ENCODE peak calls at places on chromosome 3, in eight cellular contexts. One of them, this sample, is unnamed.

GRCh38 chr3:190094201-190094718 is 26.4 kb downstream of the P3H2 start:
- DNase-seq in cardiac muscle cell: peak; percentile 78
- DNase-seq in stimulated activated CD4-positive, alpha-beta T cell treated with anti-CD3 and anti-CD28 coated beads, Interleukin-4, amount 100 ng/mL, for 48 hours: no peak
- DNase-seq in SJCRH30: no peak
- DNase-seq in adipocyte: peak; percentile 82
- DNase-seq in SJSA1: no peak
- DNase-seq in stimulated activated CD8-positive, alpha-beta memory T cell treated with anti-CD3 and anti-CD28 coated beads, Interleukin-2, amount 100 ng/mL, for 48 hours: no peak
- DNase-seq in AG08395: peak; percentile 35
- DNase-seq in this sample: no peak

GRCh38 chr3:23668430-23668904 is 137.3 kb upstream of the UBE2E1 start:
- DNase-seq in cardiac muscle cell: peak; percentile 79
- DNase-seq in stimulated activated CD4-positive, alpha-beta T cell treated with anti-CD3 and anti-CD28 coated beads, Interleukin-4, amount 100 ng/mL, for 48 hours: no peak
- DNase-seq in SJCRH30: peak; percentile 71
- DNase-seq in adipocyte: peak; percentile 80
- DNase-seq in SJSA1: peak; percentile 81
- DNase-seq in stimulated activated CD8-positive, alpha-beta memory T cell treated with anti-CD3 and anti-CD28 coated beads, Interleukin-2, amount 100 ng/mL, for 48 hours: no peak
- DNase-seq in AG08395: peak; percentile 69
- DNase-seq in this sample: no peak

GRCh38 chr3:31532587-31533168 is at the start of gene STT3B:
- DNase-seq in cardiac muscle cell: peak; percentile 90
- DNase-seq in stimulated activated CD4-positive, alpha-beta T cell treated with anti-CD3 and anti-CD28 coated beads, Interleukin-4, amount 100 ng/mL, for 48 hours: peak; percentile 82
- DNase-seq in SJCRH30: no peak
- DNase-seq in adipocyte: peak; percentile 90
- DNase-seq in SJSA1: no peak
- DNase-seq in stimulated activated CD8-positive, alpha-beta memory T cell treated with anti-CD3 and anti-CD28 coated beads, Interleukin-2, amount 100 ng/mL, for 48 hours: peak; percentile 71
- DNase-seq in AG08395: peak; percentile 75
- DNase-seq in this sample: no peak

GRCh38 chr3:185824467-185825378 is at the start of gene IGF2BP2:
- DNase-seq in cardiac muscle cell: peak; percentile 93
- DNase-seq in stimulated activated CD4-positive, alpha-beta T cell treated with anti-CD3 and anti-CD28 coated beads, Interleukin-4, amount 100 ng/mL, for 48 hours: peak; percentile 39
- DNase-seq in SJCRH30: peak; percentile 81
- DNase-seq in adipocyte: peak; percentile 94
- DNase-seq in SJSA1: peak; percentile 79
- DNase-seq in stimulated activated CD8-positive, alpha-beta memory T cell treated with anti-CD3 and anti-CD28 coated beads, Interleukin-2, amount 100 ng/mL, for 48 hours: peak; percentile 34
- DNase-seq in AG08395: peak; percentile 80
- DNase-seq in this sample: peak; percentile 87

GRCh38 chr3:32817561-32818430 is at the start of gene TRIM71:
- DNase-seq in cardiac muscle cell: no peak
- DNase-seq in stimulated activated CD4-positive, alpha-beta T cell treated with anti-CD3 and anti-CD28 coated beads, Interleukin-4, amount 100 ng/mL, for 48 hours: no peak
- DNase-seq in SJCRH30: no peak
- DNase-seq in adipocyte: no peak
- DNase-seq in SJSA1: no peak
- DNase-seq in stimulated activated CD8-positive, alpha-beta memory T cell treated with anti-CD3 and anti-CD28 coated beads, Interleukin-2, amount 100 ng/mL, for 48 hours: peak; percentile 2
- DNase-seq in AG08395: no peak
- DNase-seq in this sample: no peak

GRCh38 chr3:36992806-36993325 is at the start of gene EPM2AIP1:
- DNase-seq in cardiac muscle cell: no peak
- DNase-seq in stimulated activated CD4-positive, alpha-beta T cell treated with anti-CD3 and anti-CD28 coated beads, Interleukin-4, amount 100 ng/mL, for 48 hours: peak; percentile 96
- DNase-seq in SJCRH30: no peak
- DNase-seq in adipocyte: peak; percentile 100
- DNase-seq in SJSA1: peak; percentile 100
- DNase-seq in stimulated activated CD8-positive, alpha-beta memory T cell treated with anti-CD3 and anti-CD28 coated beads, Interleukin-2, amount 100 ng/mL, for 48 hours: peak; percentile 82
- DNase-seq in AG08395: peak; percentile 100
- DNase-seq in this sample: no peak

GRCh38 chr3:16456784-16457415 is 56.6 kb downstream of the RFTN1 start:
- DNase-seq in cardiac muscle cell: peak; percentile 74
- DNase-seq in stimulated activated CD4-positive, alpha-beta T cell treated with anti-CD3 and anti-CD28 coated beads, Interleukin-4, amount 100 ng/mL, for 48 hours: no peak
- DNase-seq in SJCRH30: peak; percentile 40
- DNase-seq in adipocyte: peak; percentile 39
- DNase-seq in SJSA1: peak; percentile 41
- DNase-seq in stimulated activated CD8-positive, alpha-beta memory T cell treated with anti-CD3 and anti-CD28 coated beads, Interleukin-2, amount 100 ng/mL, for 48 hours: no peak
- DNase-seq in AG08395: peak; percentile 38
- DNase-seq in this sample: no peak

GRCh38 chr3:31167666-31168065 is 273.2 kb upstream of the GADL1 start:
- DNase-seq in cardiac muscle cell: no peak
- DNase-seq in stimulated activated CD4-positive, alpha-beta T cell treated with anti-CD3 and anti-CD28 coated beads, Interleukin-4, amount 100 ng/mL, for 48 hours: no peak
- DNase-seq in SJCRH30: no peak
- DNase-seq in adipocyte: no peak
- DNase-seq in SJSA1: no peak
- DNase-seq in stimulated activated CD8-positive, alpha-beta memory T cell treated with anti-CD3 and anti-CD28 coated beads, Interleukin-2, amount 100 ng/mL, for 48 hours: no peak
- DNase-seq in AG08395: no peak
- DNase-seq in this sample: no peak

GRCh38 chr3:177150970-177151627 is 46.2 kb downstream of the TBL1XR1 start:
- DNase-seq in cardiac muscle cell: peak; percentile 84
- DNase-seq in stimulated activated CD4-positive, alpha-beta T cell treated with anti-CD3 and anti-CD28 coated beads, Interleukin-4, amount 100 ng/mL, for 48 hours: no peak
- DNase-seq in SJCRH30: peak; percentile 20
- DNase-seq in adipocyte: peak; percentile 73
- DNase-seq in SJSA1: peak; percentile 55
- DNase-seq in stimulated activated CD8-positive, alpha-beta memory T cell treated with anti-CD3 and anti-CD28 coated beads, Interleukin-2, amount 100 ng/mL, for 48 hours: no peak
- DNase-seq in AG08395: peak; percentile 31
- DNase-seq in this sample: no peak

GRCh38 chr3:4514321-4514720 is 21.2 kb downstream of the ITPR1 start:
- DNase-seq in cardiac muscle cell: no peak
- DNase-seq in stimulated activated CD4-positive, alpha-beta T cell treated with anti-CD3 and anti-CD28 coated beads, Interleukin-4, amount 100 ng/mL, for 48 hours: no peak
- DNase-seq in SJCRH30: no peak
- DNase-seq in adipocyte: no peak
- DNase-seq in SJSA1: no peak
- DNase-seq in stimulated activated CD8-positive, alpha-beta memory T cell treated with anti-CD3 and anti-CD28 coated beads, Interleukin-2, amount 100 ng/mL, for 48 hours: no peak
- DNase-seq in AG08395: no peak
- DNase-seq in this sample: no peak

GRCh38 chr3:133136114-133137041 is 98.2 kb downstream of the TMEM108 start:
- DNase-seq in cardiac muscle cell: no peak
- DNase-seq in stimulated activated CD4-positive, alpha-beta T cell treated with anti-CD3 and anti-CD28 coated beads, Interleukin-4, amount 100 ng/mL, for 48 hours: no peak
- DNase-seq in SJCRH30: peak; percentile 67
- DNase-seq in adipocyte: no peak
- DNase-seq in SJSA1: no peak
- DNase-seq in stimulated activated CD8-positive, alpha-beta memory T cell treated with anti-CD3 and anti-CD28 coated beads, Interleukin-2, amount 100 ng/mL, for 48 hours: no peak
- DNase-seq in AG08395: no peak
- DNase-seq in this sample: no peak

GRCh38 chr3:178284180-178284579 is 252.1 kb upstream of the KCNMB2 start:
- DNase-seq in cardiac muscle cell: no peak
- DNase-seq in stimulated activated CD4-positive, alpha-beta T cell treated with anti-CD3 and anti-CD28 coated beads, Interleukin-4, amount 100 ng/mL, for 48 hours: no peak
- DNase-seq in SJCRH30: no peak
- DNase-seq in adipocyte: no peak
- DNase-seq in SJSA1: no peak
- DNase-seq in stimulated activated CD8-positive, alpha-beta memory T cell treated with anti-CD3 and anti-CD28 coated beads, Interleukin-2, amount 100 ng/mL, for 48 hours: no peak
- DNase-seq in AG08395: no peak
- DNase-seq in this sample: no peak

GRCh38 chr3:61387817-61388216 is 136.6 kb upstream of the FHIT start:
- DNase-seq in cardiac muscle cell: no peak
- DNase-seq in stimulated activated CD4-positive, alpha-beta T cell treated with anti-CD3 and anti-CD28 coated beads, Interleukin-4, amount 100 ng/mL, for 48 hours: no peak
- DNase-seq in SJCRH30: no peak
- DNase-seq in adipocyte: no peak
- DNase-seq in SJSA1: no peak
- DNase-seq in stimulated activated CD8-positive, alpha-beta memory T cell treated with anti-CD3 and anti-CD28 coated beads, Interleukin-2, amount 100 ng/mL, for 48 hours: no peak
- DNase-seq in AG08395: no peak
- DNase-seq in this sample: no peak

GRCh38 chr3:46825450-46825849 is 37.8 kb downstream of the MYL3 start:
- DNase-seq in cardiac muscle cell: peak; percentile 14
- DNase-seq in stimulated activated CD4-positive, alpha-beta T cell treated with anti-CD3 and anti-CD28 coated beads, Interleukin-4, amount 100 ng/mL, for 48 hours: no peak
- DNase-seq in SJCRH30: no peak
- DNase-seq in adipocyte: no peak
- DNase-seq in SJSA1: no peak
- DNase-seq in stimulated activated CD8-positive, alpha-beta memory T cell treated with anti-CD3 and anti-CD28 coated beads, Interleukin-2, amount 100 ng/mL, for 48 hours: no peak
- DNase-seq in AG08395: no peak
- DNase-seq in this sample: no peak

GRCh38 chr3:105944721-105945120 is 75.9 kb upstream of the CBLB start:
- DNase-seq in cardiac muscle cell: no peak
- DNase-seq in stimulated activated CD4-positive, alpha-beta T cell treated with anti-CD3 and anti-CD28 coated beads, Interleukin-4, amount 100 ng/mL, for 48 hours: no peak
- DNase-seq in SJCRH30: no peak
- DNase-seq in adipocyte: peak; percentile 54
- DNase-seq in SJSA1: peak; percentile 7
- DNase-seq in stimulated activated CD8-positive, alpha-beta memory T cell treated with anti-CD3 and anti-CD28 coated beads, Interleukin-2, amount 100 ng/mL, for 48 hours: no peak
- DNase-seq in AG08395: peak; percentile 62
- DNase-seq in this sample: no peak

GRCh38 chr3:71232895-71233294 is 350.6 kb downstream of the FOXP1 start:
- DNase-seq in cardiac muscle cell: no peak
- DNase-seq in stimulated activated CD4-positive, alpha-beta T cell treated with anti-CD3 and anti-CD28 coated beads, Interleukin-4, amount 100 ng/mL, for 48 hours: no peak
- DNase-seq in SJCRH30: no peak
- DNase-seq in adipocyte: no peak
- DNase-seq in SJSA1: no peak
- DNase-seq in stimulated activated CD8-positive, alpha-beta memory T cell treated with anti-CD3 and anti-CD28 coated beads, Interleukin-2, amount 100 ng/mL, for 48 hours: no peak
- DNase-seq in AG08395: no peak
- DNase-seq in this sample: no peak

GRCh38 chr3:145557405-145557804 is 603.6 kb downstream of the PLOD2 start:
- DNase-seq in cardiac muscle cell: peak; percentile 5
- DNase-seq in stimulated activated CD4-positive, alpha-beta T cell treated with anti-CD3 and anti-CD28 coated beads, Interleukin-4, amount 100 ng/mL, for 48 hours: no peak
- DNase-seq in SJCRH30: peak; percentile 20
- DNase-seq in adipocyte: peak; percentile 62
- DNase-seq in SJSA1: no peak
- DNase-seq in stimulated activated CD8-positive, alpha-beta memory T cell treated with anti-CD3 and anti-CD28 coated beads, Interleukin-2, amount 100 ng/mL, for 48 hours: no peak
- DNase-seq in AG08395: no peak
- DNase-seq in this sample: no peak

GRCh38 chr3:126484148-126484547 is 8.5 kb upstream of the ZXDC start:
- DNase-seq in cardiac muscle cell: no peak
- DNase-seq in stimulated activated CD4-positive, alpha-beta T cell treated with anti-CD3 and anti-CD28 coated beads, Interleukin-4, amount 100 ng/mL, for 48 hours: no peak
- DNase-seq in SJCRH30: no peak
- DNase-seq in adipocyte: no peak
- DNase-seq in SJSA1: no peak
- DNase-seq in stimulated activated CD8-positive, alpha-beta memory T cell treated with anti-CD3 and anti-CD28 coated beads, Interleukin-2, amount 100 ng/mL, for 48 hours: no peak
- DNase-seq in AG08395: no peak
- DNase-seq in this sample: no peak

GRCh38 chr3:193875601-193876321 is 260.2 kb upstream of the HES1 start:
- DNase-seq in cardiac muscle cell: no peak
- DNase-seq in stimulated activated CD4-positive, alpha-beta T cell treated with anti-CD3 and anti-CD28 coated beads, Interleukin-4, amount 100 ng/mL, for 48 hours: no peak
- DNase-seq in SJCRH30: no peak
- DNase-seq in adipocyte: no peak
- DNase-seq in SJSA1: no peak
- DNase-seq in stimulated activated CD8-positive, alpha-beta memory T cell treated with anti-CD3 and anti-CD28 coated beads, Interleukin-2, amount 100 ng/mL, for 48 hours: no peak
- DNase-seq in AG08395: no peak
- DNase-seq in this sample: no peak

GRCh38 chr3:56303508-56303907 is 164.8 kb downstream of the ERC2 start:
- DNase-seq in cardiac muscle cell: peak; percentile 84
- DNase-seq in stimulated activated CD4-positive, alpha-beta T cell treated with anti-CD3 and anti-CD28 coated beads, Interleukin-4, amount 100 ng/mL, for 48 hours: no peak
- DNase-seq in SJCRH30: peak; percentile 73
- DNase-seq in adipocyte: peak; percentile 74
- DNase-seq in SJSA1: peak; percentile 28
- DNase-seq in stimulated activated CD8-positive, alpha-beta memory T cell treated with anti-CD3 and anti-CD28 coated beads, Interleukin-2, amount 100 ng/mL, for 48 hours: no peak
- DNase-seq in AG08395: peak; percentile 35
- DNase-seq in this sample: peak; percentile 74

GRCh38 chr3:945738-946137 is 147.1 kb upstream of the CNTN6 start:
- DNase-seq in cardiac muscle cell: no peak
- DNase-seq in stimulated activated CD4-positive, alpha-beta T cell treated with anti-CD3 and anti-CD28 coated beads, Interleukin-4, amount 100 ng/mL, for 48 hours: no peak
- DNase-seq in SJCRH30: no peak
- DNase-seq in adipocyte: no peak
- DNase-seq in SJSA1: no peak
- DNase-seq in stimulated activated CD8-positive, alpha-beta memory T cell treated with anti-CD3 and anti-CD28 coated beads, Interleukin-2, amount 100 ng/mL, for 48 hours: no peak
- DNase-seq in AG08395: no peak
- DNase-seq in this sample: no peak

GRCh38 chr3:4864503-4864902 is 114.7 kb upstream of the BHLHE40 start:
- DNase-seq in cardiac muscle cell: peak; percentile 44
- DNase-seq in stimulated activated CD4-positive, alpha-beta T cell treated with anti-CD3 and anti-CD28 coated beads, Interleukin-4, amount 100 ng/mL, for 48 hours: no peak
- DNase-seq in SJCRH30: no peak
- DNase-seq in adipocyte: no peak
- DNase-seq in SJSA1: no peak
- DNase-seq in stimulated activated CD8-positive, alpha-beta memory T cell treated with anti-CD3 and anti-CD28 coated beads, Interleukin-2, amount 100 ng/mL, for 48 hours: no peak
- DNase-seq in AG08395: no peak
- DNase-seq in this sample: no peak

GRCh38 chr3:10357592-10358308 is 36.8 kb upstream of the SEC13 start:
- DNase-seq in cardiac muscle cell: peak; percentile 94
- DNase-seq in stimulated activated CD4-positive, alpha-beta T cell treated with anti-CD3 and anti-CD28 coated beads, Interleukin-4, amount 100 ng/mL, for 48 hours: no peak
- DNase-seq in SJCRH30: peak; percentile 74
- DNase-seq in adipocyte: peak; percentile 85
- DNase-seq in SJSA1: peak; percentile 76
- DNase-seq in stimulated activated CD8-positive, alpha-beta memory T cell treated with anti-CD3 and anti-CD28 coated beads, Interleukin-2, amount 100 ng/mL, for 48 hours: no peak
- DNase-seq in AG08395: peak; percentile 95
- DNase-seq in this sample: no peak

GRCh38 chr3:124995460-124995994 is 60.3 kb downstream of the HEG1 start:
- DNase-seq in cardiac muscle cell: peak; percentile 61
- DNase-seq in stimulated activated CD4-positive, alpha-beta T cell treated with anti-CD3 and anti-CD28 coated beads, Interleukin-4, amount 100 ng/mL, for 48 hours: no peak
- DNase-seq in SJCRH30: peak; percentile 62
- DNase-seq in adipocyte: peak; percentile 60
- DNase-seq in SJSA1: peak; percentile 24
- DNase-seq in stimulated activated CD8-positive, alpha-beta memory T cell treated with anti-CD3 and anti-CD28 coated beads, Interleukin-2, amount 100 ng/mL, for 48 hours: peak; percentile 4
- DNase-seq in AG08395: peak; percentile 61
- DNase-seq in this sample: peak; percentile 57

GRCh38 chr3:6785726-6786125 is 75.2 kb upstream of the GRM7 start:
- DNase-seq in cardiac muscle cell: no peak
- DNase-seq in stimulated activated CD4-positive, alpha-beta T cell treated with anti-CD3 and anti-CD28 coated beads, Interleukin-4, amount 100 ng/mL, for 48 hours: no peak
- DNase-seq in SJCRH30: no peak
- DNase-seq in adipocyte: no peak
- DNase-seq in SJSA1: no peak
- DNase-seq in stimulated activated CD8-positive, alpha-beta memory T cell treated with anti-CD3 and anti-CD28 coated beads, Interleukin-2, amount 100 ng/mL, for 48 hours: no peak
- DNase-seq in AG08395: no peak
- DNase-seq in this sample: no peak

GRCh38 chr3:103056953-103057450 is 622.2 kb downstream of the ZPLD1 start:
- DNase-seq in cardiac muscle cell: no peak
- DNase-seq in stimulated activated CD4-positive, alpha-beta T cell treated with anti-CD3 and anti-CD28 coated beads, Interleukin-4, amount 100 ng/mL, for 48 hours: no peak
- DNase-seq in SJCRH30: no peak
- DNase-seq in adipocyte: no peak
- DNase-seq in SJSA1: no peak
- DNase-seq in stimulated activated CD8-positive, alpha-beta memory T cell treated with anti-CD3 and anti-CD28 coated beads, Interleukin-2, amount 100 ng/mL, for 48 hours: no peak
- DNase-seq in AG08395: peak; percentile 17
- DNase-seq in this sample: no peak

GRCh38 chr3:12724794-12725193 is 34.3 kb downstream of the TMEM40 start:
- DNase-seq in cardiac muscle cell: no peak
- DNase-seq in stimulated activated CD4-positive, alpha-beta T cell treated with anti-CD3 and anti-CD28 coated beads, Interleukin-4, amount 100 ng/mL, for 48 hours: no peak
- DNase-seq in SJCRH30: no peak
- DNase-seq in adipocyte: no peak
- DNase-seq in SJSA1: no peak
- DNase-seq in stimulated activated CD8-positive, alpha-beta memory T cell treated with anti-CD3 and anti-CD28 coated beads, Interleukin-2, amount 100 ng/mL, for 48 hours: no peak
- DNase-seq in AG08395: no peak
- DNase-seq in this sample: no peak

GRCh38 chr3:46508850-46509591 is 11.2 kb downstream of the RTP3 start:
- DNase-seq in cardiac muscle cell: no peak
- DNase-seq in stimulated activated CD4-positive, alpha-beta T cell treated with anti-CD3 and anti-CD28 coated beads, Interleukin-4, amount 100 ng/mL, for 48 hours: no peak
- DNase-seq in SJCRH30: no peak
- DNase-seq in adipocyte: no peak
- DNase-seq in SJSA1: no peak
- DNase-seq in stimulated activated CD8-positive, alpha-beta memory T cell treated with anti-CD3 and anti-CD28 coated beads, Interleukin-2, amount 100 ng/mL, for 48 hours: no peak
- DNase-seq in AG08395: no peak
- DNase-seq in this sample: no peak

GRCh38 chr3:188241072-188241471 is 87.1 kb downstream of the LPP start:
- DNase-seq in cardiac muscle cell: no peak
- DNase-seq in stimulated activated CD4-positive, alpha-beta T cell treated with anti-CD3 and anti-CD28 coated beads, Interleukin-4, amount 100 ng/mL, for 48 hours: no peak
- DNase-seq in SJCRH30: peak; percentile 1
- DNase-seq in adipocyte: no peak
- DNase-seq in SJSA1: no peak
- DNase-seq in stimulated activated CD8-positive, alpha-beta memory T cell treated with anti-CD3 and anti-CD28 coated beads, Interleukin-2, amount 100 ng/mL, for 48 hours: no peak
- DNase-seq in AG08395: no peak
- DNase-seq in this sample: no peak

GRCh38 chr3:17544632-17545031 is 197.8 kb downstream of the TBC1D5 start:
- DNase-seq in cardiac muscle cell: peak; percentile 11
- DNase-seq in stimulated activated CD4-positive, alpha-beta T cell treated with anti-CD3 and anti-CD28 coated beads, Interleukin-4, amount 100 ng/mL, for 48 hours: no peak
- DNase-seq in SJCRH30: no peak
- DNase-seq in adipocyte: peak; percentile 30
- DNase-seq in SJSA1: no peak
- DNase-seq in stimulated activated CD8-positive, alpha-beta memory T cell treated with anti-CD3 and anti-CD28 coated beads, Interleukin-2, amount 100 ng/mL, for 48 hours: no peak
- DNase-seq in AG08395: peak; percentile 2
- DNase-seq in this sample: no peak

This sample was measured in neuronal stem cell.